ENCODE peak calls at places on chromosome 14, in four cellular contexts. One of them, this sample, is unnamed.

GRCh38 chr14:102125546-102125945 is 14.2 kb upstream of the WDR20 start:
- DNase-seq in lower lobe of right lung: no peak
- DNase-seq in AG09309: no peak
- DNase-seq in PC-3: peak
- DNase-seq in this sample: no peak

GRCh38 chr14:103404032-103404918 is 19.1 kb downstream of the MARK3 start:
- DNase-seq in lower lobe of right lung: no peak
- DNase-seq in AG09309: no peak
- DNase-seq in PC-3: no peak
- DNase-seq in this sample: no peak

GRCh38 chr14:54450535-54450934 is 9.4 kb upstream of the CNIH1 start:
- DNase-seq in lower lobe of right lung: peak
- DNase-seq in AG09309: no peak
- DNase-seq in PC-3: no peak
- DNase-seq in this sample: no peak

GRCh38 chr14:104082807-104083206 is 2.7 kb upstream of the ASPG start:
- DNase-seq in lower lobe of right lung: peak
- DNase-seq in AG09309: no peak
- DNase-seq in PC-3: no peak
- DNase-seq in this sample: peak

GRCh38 chr14:78130356-78130755 is 39.8 kb upstream of the NRXN3 start:
- DNase-seq in lower lobe of right lung: no peak
- DNase-seq in AG09309: no peak
- DNase-seq in PC-3: no peak
- DNase-seq in this sample: no peak

GRCh38 chr14:101350710-101351109 is 210.6 kb upstream of the DIO3 start:
- DNase-seq in lower lobe of right lung: no peak
- DNase-seq in AG09309: no peak
- DNase-seq in PC-3: no peak
- DNase-seq in this sample: no peak

GRCh38 chr14:59510001-59510400 is 25.7 kb downstream of the JKAMP start:
- DNase-seq in lower lobe of right lung: no peak
- DNase-seq in AG09309: no peak
- DNase-seq in PC-3: no peak
- DNase-seq in this sample: no peak

GRCh38 chr14:63454863-63455622 is 88.1 kb downstream of the PPP2R5E start:
- DNase-seq in lower lobe of right lung: no peak
- DNase-seq in AG09309: peak
- DNase-seq in PC-3: peak
- DNase-seq in this sample: no peak

GRCh38 chr14:69559581-69560011 is 15.1 kb downstream of the CCDC177 start:
- DNase-seq in lower lobe of right lung: no peak
- DNase-seq in AG09309: no peak
- DNase-seq in PC-3: no peak
- DNase-seq in this sample: no peak

GRCh38 chr14:35197015-35197414 is 74.7 kb downstream of the PRORP start:
- DNase-seq in lower lobe of right lung: no peak
- DNase-seq in AG09309: no peak
- DNase-seq in PC-3: peak
- DNase-seq in this sample: no peak

GRCh38 chr14:32576088-32576795 is 247.1 kb downstream of the AKAP6 start:
- DNase-seq in lower lobe of right lung: no peak
- DNase-seq in AG09309: no peak
- DNase-seq in PC-3: peak
- DNase-seq in this sample: no peak

GRCh38 chr14:73221945-73222344 is 15.4 kb upstream of the PAPLN start:
- DNase-seq in lower lobe of right lung: no peak
- DNase-seq in AG09309: no peak
- DNase-seq in PC-3: no peak
- DNase-seq in this sample: no peak

GRCh38 chr14:67420102-67420739 is 8.3 kb upstream of the PLEK2 start:
- DNase-seq in lower lobe of right lung: no peak
- DNase-seq in AG09309: no peak
- DNase-seq in PC-3: peak
- DNase-seq in this sample: no peak

GRCh38 chr14:64671591-64671990 is 32.6 kb upstream of the PLEKHG3 start:
- DNase-seq in lower lobe of right lung: no peak
- DNase-seq in AG09309: no peak
- DNase-seq in PC-3: peak
- DNase-seq in this sample: no peak

GRCh38 chr14:53209370-53209769 is 56.2 kb upstream of the DDHD1 start:
- DNase-seq in lower lobe of right lung: no peak
- DNase-seq in AG09309: no peak
- DNase-seq in PC-3: no peak
- DNase-seq in this sample: no peak

GRCh38 chr14:56172571-56172971 is 54.4 kb downstream of the PELI2 start:
- DNase-seq in lower lobe of right lung: no peak
- DNase-seq in AG09309: peak
- DNase-seq in PC-3: peak
- DNase-seq in this sample: no peak

GRCh38 chr14:103543721-103544626 is 15.0 kb downstream of the TRMT61A start:
- DNase-seq in lower lobe of right lung: peak
- DNase-seq in AG09309: no peak
- DNase-seq in PC-3: no peak
- DNase-seq in this sample: no peak

GRCh38 chr14:103568952-103569351 is 6.2 kb downstream of the COA8 start:
- DNase-seq in lower lobe of right lung: no peak
- DNase-seq in AG09309: no peak
- DNase-seq in PC-3: no peak
- DNase-seq in this sample: no peak

GRCh38 chr14:32383337-32384009 is 54.4 kb downstream of the AKAP6 start:
- DNase-seq in lower lobe of right lung: no peak
- DNase-seq in AG09309: no peak
- DNase-seq in PC-3: no peak
- DNase-seq in this sample: no peak

GRCh38 chr14:89303452-89304435 is 113.3 kb downstream of the FOXN3 start:
- DNase-seq in lower lobe of right lung: peak
- DNase-seq in AG09309: peak
- DNase-seq in PC-3: peak
- DNase-seq in this sample: peak

GRCh38 chr14:69771136-69771535 is 4.2 kb downstream of the SRSF5 start:
- DNase-seq in lower lobe of right lung: no peak
- DNase-seq in AG09309: no peak
- DNase-seq in PC-3: no peak
- DNase-seq in this sample: no peak

GRCh38 chr14:39581474-39581873 is 149.2 kb upstream of the FBXO33 start:
- DNase-seq in lower lobe of right lung: no peak
- DNase-seq in AG09309: no peak
- DNase-seq in PC-3: peak
- DNase-seq in this sample: no peak

GRCh38 chr14:58464652-58465051 is 37.1 kb downstream of the KIAA0586 start:
- DNase-seq in lower lobe of right lung: no peak
- DNase-seq in AG09309: no peak
- DNase-seq in PC-3: no peak
- DNase-seq in this sample: no peak

GRCh38 chr14:102754370-102755262 is 22.6 kb upstream of the TRAF3 start:
- DNase-seq in lower lobe of right lung: no peak
- DNase-seq in AG09309: no peak
- DNase-seq in PC-3: no peak
- DNase-seq in this sample: no peak

GRCh38 chr14:65910108-65910507 is 497.6 kb downstream of the FUT8 start:
- DNase-seq in lower lobe of right lung: no peak
- DNase-seq in AG09309: peak
- DNase-seq in PC-3: peak
- DNase-seq in this sample: no peak

GRCh38 chr14:74848768-74849167 is 27.2 kb downstream of the PROX2 start:
- DNase-seq in lower lobe of right lung: no peak
- DNase-seq in AG09309: no peak
- DNase-seq in PC-3: no peak
- DNase-seq in this sample: no peak

GRCh38 chr14:74980746-74981661 is 21.7 kb upstream of the EIF2B2 start:
- DNase-seq in lower lobe of right lung: no peak
- DNase-seq in AG09309: no peak
- DNase-seq in PC-3: peak
- DNase-seq in this sample: no peak

GRCh38 chr14:36217732-36218131 is 41.2 kb upstream of the PTCSC3 start:
- DNase-seq in lower lobe of right lung: peak
- DNase-seq in AG09309: no peak
- DNase-seq in PC-3: peak
- DNase-seq in this sample: no peak

GRCh38 chr14:72559227-72559626 is 334.7 kb downstream of the DPF3 start:
- DNase-seq in lower lobe of right lung: no peak
- DNase-seq in AG09309: no peak
- DNase-seq in PC-3: peak
- DNase-seq in this sample: no peak

GRCh38 chr14:61565836-61566536 is 129.3 kb upstream of the HIF1A start:
- DNase-seq in lower lobe of right lung: no peak
- DNase-seq in AG09309: peak
- DNase-seq in PC-3: peak
- DNase-seq in this sample: no peak

GRCh38 chr14:106372870-106373657 is 846.7 kb downstream of the TMEM121 start:
- DNase-seq in lower lobe of right lung: peak
- DNase-seq in AG09309: no peak
- DNase-seq in PC-3: peak
- DNase-seq in this sample: no peak

GRCh38 chr14:94346841-94347240 is 23.7 kb upstream of the SERPINA6 start:
- DNase-seq in lower lobe of right lung: no peak
- DNase-seq in AG09309: no peak
- DNase-seq in PC-3: no peak
- DNase-seq in this sample: no peak

GRCh38 chr14:96761066-96761465 is 36.1 kb upstream of the VRK1 start:
- DNase-seq in lower lobe of right lung: no peak
- DNase-seq in AG09309: no peak
- DNase-seq in PC-3: no peak
- DNase-seq in this sample: no peak

GRCh38 chr14:96764012-96764411 is 33.2 kb upstream of the VRK1 start:
- DNase-seq in lower lobe of right lung: no peak
- DNase-seq in AG09309: no peak
- DNase-seq in PC-3: no peak
- DNase-seq in this sample: no peak

GRCh38 chr14:96756745-96757144 is 40.4 kb upstream of the VRK1 start:
- DNase-seq in lower lobe of right lung: no peak
- DNase-seq in AG09309: no peak
- DNase-seq in PC-3: no peak
- DNase-seq in this sample: no peak

GRCh38 chr14:96757456-96757855 is 39.7 kb upstream of the VRK1 start:
- DNase-seq in lower lobe of right lung: no peak
- DNase-seq in AG09309: no peak
- DNase-seq in PC-3: no peak
- DNase-seq in this sample: no peak

DNA sequence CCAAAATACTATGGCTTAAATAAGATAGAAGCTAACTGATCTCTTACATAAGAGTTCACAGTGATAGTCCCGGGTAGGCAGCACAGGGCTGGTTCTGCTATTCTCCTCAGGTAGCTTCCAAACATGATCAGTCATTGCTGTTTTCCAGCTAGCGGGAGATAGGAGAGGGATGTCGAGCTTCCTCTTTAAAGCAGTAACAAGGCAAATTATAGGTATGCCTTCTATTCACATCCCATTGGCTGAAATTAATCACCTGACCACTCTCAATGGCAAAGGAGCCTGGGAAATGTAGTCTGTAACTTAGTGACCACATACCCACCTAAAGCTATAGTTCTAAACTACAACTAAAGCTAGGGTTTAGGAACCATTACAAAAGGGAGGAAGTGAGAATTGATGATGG is 34.5 kb upstream of the VRK1 start:
- DNase-seq in lower lobe of right lung: no peak
- DNase-seq in AG09309: no peak
- DNase-seq in PC-3: peak
- DNase-seq in this sample: no peak
- H3K4me3 ChIP-seq in lower lobe of right lung: no peak
- H3K4me3 ChIP-seq in AG09309: no peak
- H3K4me3 ChIP-seq in PC-3: no peak
- H3K4me3 ChIP-seq in this sample: no peak

GRCh38 chr14:99275222-99275584 is 3.2 kb upstream of the BCL11B start:
- DNase-seq in lower lobe of right lung: no peak
- DNase-seq in AG09309: no peak
- DNase-seq in PC-3: no peak
- DNase-seq in this sample: no peak

GRCh38 chr14:99273724-99274345 is 1.8 kb upstream of the BCL11B start:
- DNase-seq in lower lobe of right lung: no peak
- DNase-seq in AG09309: no peak
- DNase-seq in PC-3: no peak
- DNase-seq in this sample: no peak

GRCh38 chr14:99276482-99276881 is 4.5 kb upstream of the BCL11B start:
- DNase-seq in lower lobe of right lung: no peak
- DNase-seq in AG09309: no peak
- DNase-seq in PC-3: no peak
- DNase-seq in this sample: no peak

GRCh38 chr14:99273025-99273723 is 1.2 kb upstream of the BCL11B start:
- DNase-seq in lower lobe of right lung: no peak
- DNase-seq in AG09309: no peak
- DNase-seq in PC-3: no peak
- DNase-seq in this sample: no peak

DNA sequence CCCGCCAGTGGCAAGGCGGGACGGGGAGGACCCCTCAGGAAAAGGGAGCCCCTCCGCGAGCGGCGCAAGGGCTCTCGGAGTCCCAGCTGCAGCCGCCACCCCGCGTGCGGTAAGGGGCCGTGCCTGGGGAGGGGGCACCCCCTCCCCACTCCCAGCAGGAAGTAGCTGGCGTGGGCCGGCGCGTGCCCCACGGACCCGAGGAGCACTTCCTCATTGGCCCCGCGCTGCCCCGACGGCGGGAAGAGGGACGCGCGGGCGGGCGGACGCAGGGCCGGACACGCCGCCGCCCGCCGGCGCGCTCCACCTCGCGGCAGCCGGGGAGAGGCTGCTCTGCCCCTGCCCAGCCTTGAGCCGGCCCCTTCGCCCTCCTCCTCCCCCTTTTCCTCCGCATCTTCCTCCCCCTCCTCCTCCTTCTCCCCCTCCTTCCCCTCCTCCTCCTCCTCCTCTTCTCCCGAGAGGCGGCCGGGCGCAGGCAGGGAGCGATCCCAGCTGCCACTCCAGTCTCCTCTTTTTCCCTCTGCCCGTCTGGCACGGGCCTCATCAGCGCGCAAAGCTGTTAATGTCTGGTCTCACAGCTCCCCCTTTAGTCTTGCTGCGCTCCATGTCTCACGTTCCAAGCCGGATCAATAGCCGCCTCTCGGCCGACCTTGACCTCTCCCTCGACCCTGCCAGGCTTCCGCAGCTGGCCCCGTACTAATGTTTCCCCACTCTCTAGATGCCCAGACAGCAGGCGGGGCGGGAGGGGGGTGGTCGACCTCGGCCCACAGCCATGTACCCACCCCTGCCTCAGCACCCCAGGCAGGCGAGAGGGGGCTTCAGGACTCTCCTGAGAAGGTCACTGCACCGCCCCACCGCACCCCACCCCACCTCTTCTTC is 2.6 kb upstream of the BCL11B start:
- DNase-seq in lower lobe of right lung: no peak
- DNase-seq in AG09309: peak
- DNase-seq in PC-3: peak
- DNase-seq in this sample: no peak
- TF ChIP-seq CTCF in lower lobe of right lung: peak
- TF ChIP-seq CTCF in AG09309: peak
- TF ChIP-seq CTCF in PC-3: peak
- TF ChIP-seq CTCF in this sample: no peak

GRCh38 chr14:90556050-90556477 is 159.2 kb downstream of the CALM1 start:
- DNase-seq in lower lobe of right lung: peak
- DNase-seq in AG09309: no peak
- DNase-seq in PC-3: no peak
- DNase-seq in this sample: peak
- H3K4me3 ChIP-seq in lower lobe of right lung: peak
- H3K4me3 ChIP-seq in AG09309: no peak
- H3K4me3 ChIP-seq in PC-3: no peak
- H3K4me3 ChIP-seq in this sample: no peak

GRCh38 chr14:28412076-28412475 is 354.5 kb upstream of the FOXG1 start:
- DNase-seq in lower lobe of right lung: no peak
- DNase-seq in AG09309: no peak
- DNase-seq in PC-3: no peak
- DNase-seq in this sample: no peak
- TF ChIP-seq CTCF in lower lobe of right lung: no peak
- TF ChIP-seq CTCF in AG09309: no peak
- TF ChIP-seq CTCF in PC-3: no peak
- TF ChIP-seq CTCF in this sample: no peak